ENCODE peak calls at places on chromosomes 11 and 22, in seven cellular contexts. Y is cardiac fibroblast, I is Caco-2, Z is spleen, U is BE2C, B is IMR-90, G is breast epithelium. W is an unnamed sample.

GRCh38 chr11:11635456-11635855 is 13.7 kb upstream of the GALNT18 start:
- DNase-seq in Y (no peak), I (no peak), Z (no peak), U (no peak), B (no peak), G (no peak), W (no peak)

GRCh38 chr11:64854534-64855502 is 10.4 kb upstream of the CDC42BPG start:
- DNase-seq in Y (peak; percentile 95), I (peak; percentile 79), Z (peak; percentile 84), U (peak; percentile 62), B (peak; percentile 91), G (peak; percentile 68), W (no peak)

GRCh38 chr11:69704508-69705245 is 855 bp upstream of the FGF19 start:
- DNase-seq in Y (peak; percentile 8), I (no peak), Z (peak; percentile 48), U (peak; percentile 77), B (no peak), G (no peak), W (no peak)

GRCh38 chr11:69367211-69367964 is 73.4 kb downstream of the MYEOV start:
- DNase-seq in Y (no peak), I (no peak), Z (no peak), U (no peak), B (peak; percentile 28), G (no peak), W (no peak)

GRCh38 chr22:24189249-24190158 is 8.2 kb downstream of the SUSD2 start:
- DNase-seq in Y (peak; percentile 75), I (peak; percentile 69), Z (peak; percentile 90), U (peak; percentile 78), B (peak; percentile 50), G (peak; percentile 84), W (no peak)

GRCh38 chr22:33803371-33803770 is 116.9 kb downstream of the LARGE1 start:
- DNase-seq in Y (peak; percentile 89), I (no peak), Z (no peak), U (no peak), B (peak; percentile 98), G (no peak), W (no peak)

GRCh38 chr11:133928628-133929059 is 28.1 kb downstream of the IGSF9B start:
- DNase-seq in Y (no peak), I (no peak), Z (no peak), U (peak; percentile 52), B (no peak), G (peak; percentile 53), W (peak; percentile 88)

GRCh38 chr22:38824587-38824986 is 19.2 kb downstream of the NPTXR start:
- DNase-seq in Y (peak; percentile 80), I (peak; percentile 69), Z (no peak), U (no peak), B (peak; percentile 75), G (no peak), W (peak; percentile 30)

GRCh38 chr22:22687638-22688500 is 43.5 kb downstream of the GGTLC2 start:
- DNase-seq in Y (peak; percentile 73), I (peak; percentile 58), Z (no peak), U (peak; percentile 45), B (peak; percentile 65), G (no peak), W (no peak)

GRCh38 chr11:103714246-103714645 is 322.2 kb upstream of the DDI1 start:
- DNase-seq in Y (peak; percentile 37), I (no peak), Z (no peak), U (no peak), B (peak; percentile 75), G (no peak), W (no peak)

GRCh38 chr11:111403021-111403725 is 24.1 kb upstream of the POU2AF1 start:
- DNase-seq in Y (no peak), I (no peak), Z (no peak), U (no peak), B (no peak), G (no peak), W (no peak)

GRCh38 chr11:65183201-65183891 is 1.6 kb downstream of the CAPN1 start:
- DNase-seq in Y (no peak), I (no peak), Z (no peak), U (no peak), B (no peak), G (peak; percentile 90), W (no peak)

GRCh38 chr11:420054-420910 is 5.5 kb upstream of the SIGIRR start:
- DNase-seq in Y (no peak), I (no peak), Z (peak; percentile 78), U (peak; percentile 2), B (no peak), G (no peak), W (no peak)

GRCh38 chr11:67369801-67370284 is 3.6 kb downstream of the CLCF1 start:
- DNase-seq in Y (no peak), I (no peak), Z (no peak), U (no peak), B (peak; percentile 71), G (no peak), W (no peak)

GRCh38 chr22:47435204-47435487 is 672.7 kb downstream of the TBC1D22A start:
- DNase-seq in Y (no peak), I (no peak), Z (no peak), U (no peak), B (no peak), G (no peak), W (no peak)

GRCh38 chr11:77095551-77096490 is 6.8 kb upstream of the OMP start:
- DNase-seq in Y (no peak), I (no peak), Z (peak; percentile 54), U (peak; percentile 8), B (no peak), G (no peak), W (no peak)
- H3K4me3 ChIP-seq in Y (no peak overlapping the region), I (no peak overlapping the region), Z (no peak overlapping the region), U (no peak overlapping the region), B (no peak overlapping the region), G (no peak overlapping the region), W (no peak overlapping the region)

DNA sequence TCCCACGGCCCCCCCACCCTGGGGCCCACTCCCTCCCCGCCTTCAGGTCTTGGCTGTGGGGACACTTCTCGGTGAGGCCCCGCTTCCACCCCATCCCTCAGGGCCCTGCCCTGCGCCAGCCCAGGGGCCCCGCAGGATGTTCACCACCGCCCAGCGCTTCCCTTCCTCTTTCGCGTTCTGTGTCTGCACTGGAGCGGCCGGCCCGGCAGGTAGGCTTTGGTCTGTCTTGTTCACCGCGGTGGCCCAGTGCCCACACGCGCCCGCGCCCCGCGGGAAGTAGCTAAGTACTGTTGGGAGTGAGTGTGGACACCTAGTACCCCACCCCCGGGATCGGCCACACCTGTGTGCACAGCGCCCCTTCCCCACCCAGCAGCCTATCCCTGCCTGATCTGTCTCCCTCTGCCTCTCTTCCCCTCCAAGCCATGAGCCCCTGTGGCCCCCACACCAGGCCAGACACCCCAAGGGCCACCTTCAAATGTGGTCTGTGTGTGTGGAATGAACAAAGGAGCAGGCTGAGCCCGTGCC is 85.4 kb downstream of the WNT7B start:
- DNase-seq in Y (no peak), I (no peak), Z (peak; percentile 50), U (peak; percentile 11), B (no peak), G (no peak), W (no peak)
- TF ChIP-seq CTCF in Y (no peak), I (no peak), Z (no peak), U (no peak), B (no peak), G (no peak), W (no peak)

GRCh38 chr22:49965291-49966040 is 4.9 kb downstream of the PIM3 start:
- DNase-seq in Y (no peak), I (peak; percentile 35), Z (peak; percentile 82), U (peak; percentile 13), B (no peak), G (peak; percentile 17), W (no peak)
- H3K4me3 ChIP-seq in Y (no peak overlapping the region), I (no peak overlapping the region), Z (no peak overlapping the region), U (no peak overlapping the region), B (no peak overlapping the region), G (peak overlapping the region; percentile 92), W (no peak overlapping the region)

GRCh38 chr11:109040303-109040702 is 375.4 kb downstream of the DDX10 start:
- DNase-seq in Y (no peak), I (peak; percentile 46), Z (no peak), U (peak; percentile 38), B (no peak), G (no peak), W (no peak)
- TF ChIP-seq CTCF in Y (peak; percentile 20), I (peak; percentile 59), Z (no peak), U (peak; percentile 62), B (no peak), G (no peak), W (peak; percentile 36)

DNA sequence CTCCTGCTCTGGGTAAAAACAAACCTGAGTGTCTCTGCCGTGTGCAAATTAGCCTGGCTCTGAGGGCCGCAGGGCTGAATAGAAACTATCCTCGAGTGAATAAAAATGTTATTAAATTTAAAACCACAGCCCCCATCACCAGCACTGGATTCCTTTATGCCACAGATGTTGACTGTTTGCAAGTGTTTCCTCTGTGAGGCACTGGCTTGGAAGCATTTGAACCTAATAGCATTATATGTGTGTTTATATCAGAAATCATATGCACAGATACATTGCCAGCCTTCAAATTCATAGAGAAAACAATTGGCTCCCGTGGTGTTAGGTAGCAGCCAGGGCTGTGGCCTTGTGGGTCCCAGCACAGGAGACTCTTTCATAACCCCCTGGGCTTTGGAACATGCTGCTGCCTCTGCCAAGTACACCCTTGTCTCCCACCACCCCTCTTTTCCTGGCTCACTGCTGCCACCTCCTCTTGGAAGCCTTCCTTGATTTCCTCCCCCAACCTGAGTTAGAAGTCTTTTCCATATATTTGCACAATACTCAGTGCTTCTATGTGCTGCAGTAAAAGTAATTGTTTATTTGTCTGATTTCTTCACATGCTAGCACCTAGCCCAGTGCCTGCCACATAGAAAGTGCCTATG is 294.4 kb downstream of the DDX10 start:
- DNase-seq in Y (no peak), I (no peak), Z (no peak), U (no peak), B (peak; percentile 45), G (no peak), W (no peak)
- H3K4me3 ChIP-seq in Y (no peak overlapping the region), I (no peak overlapping the region), Z (no peak overlapping the region), U (peak overlapping the region; percentile 16), B (no peak overlapping the region), G (no peak overlapping the region), W (no peak overlapping the region)

GRCh38 chr11:115930886-115931537 is 426.8 kb upstream of the CADM1 start:
- DNase-seq in Y (no peak), I (no peak), Z (no peak), U (no peak), B (no peak), G (no peak), W (no peak)
- TF ChIP-seq CTCF in Y (no peak), I (no peak), Z (no peak), U (no peak), B (no peak), G (no peak), W (no peak)

DNA sequence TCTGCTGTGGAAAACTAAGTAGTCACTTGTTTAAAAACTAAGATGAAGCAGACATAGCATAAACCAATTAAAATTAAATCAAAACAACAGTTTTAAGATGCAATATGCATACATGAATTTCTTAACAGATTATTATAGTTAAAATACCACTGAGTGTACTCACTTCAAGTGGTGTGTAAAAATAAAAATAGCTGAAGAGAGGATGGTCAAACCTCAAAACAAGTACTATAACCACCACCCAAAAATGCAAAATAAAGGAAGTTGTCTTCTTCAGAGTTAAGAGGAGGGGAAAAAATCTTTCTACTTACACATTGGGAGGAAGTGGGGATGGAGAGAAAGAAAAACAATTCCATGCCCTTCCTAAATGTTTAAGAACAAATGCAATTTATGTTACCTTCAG is 31.9 kb downstream of the RRAS2 start:
- DNase-seq in Y (no peak), I (no peak), Z (no peak), U (no peak), B (no peak), G (no peak), W (no peak)
- H3K4me3 ChIP-seq in Y (no peak overlapping the region), I (no peak overlapping the region), Z (no peak overlapping the region), U (no peak overlapping the region), B (no peak overlapping the region), G (no peak overlapping the region), W (no peak overlapping the region)

W was measured in LNCaP clone FGC.